ENCODE peak calls at places on chromosomes 1 and 21, in six cellular contexts. Y is ovary, S is neural crest cell, Z is lung, J is Peyer's patch, F is testis. T is an unnamed sample.

GRCh38 chr21:32794643-32795042 is 23.1 kb upstream of the PAXBP1 start:
- DNase-seq in Y (no peak), S (no peak), Z (no peak), J (no peak), F (no peak), T (no peak)

GRCh38 chr1:11320153-11320936 is 47.3 kb downstream of the UBIAD1 start:
- DNase-seq in Y (no peak), S (peak; percentile 64), Z (no peak), J (peak; percentile 51), F (peak; percentile 32), T (no peak)

GRCh38 chr1:93753766-93754763 is 72.4 kb upstream of the BCAR3 start:
- DNase-seq in Y (no peak), S (no peak), Z (peak; percentile 59), J (no peak), F (no peak), T (no peak)

GRCh38 chr1:49059087-49059486 is 282.4 kb upstream of the BEND5 start:
- DNase-seq in Y (no peak), S (no peak), Z (no peak), J (no peak), F (no peak), T (no peak)

GRCh38 chr1:62772607-62773295 is 11.2 kb upstream of the ATG4C start:
- DNase-seq in Y (no peak), S (no peak), Z (no peak), J (no peak), F (no peak), T (no peak)

GRCh38 chr21:42880352-42880751 is 1.0 kb upstream of the WDR4 start:
- DNase-seq in Y (no peak), S (no peak), Z (no peak), J (no peak), F (no peak), T (no peak)

GRCh38 chr1:39305555-39305954 is 101.1 kb downstream of the MACF1 start:
- DNase-seq in Y (no peak), S (no peak), Z (no peak), J (no peak), F (no peak), T (no peak)

GRCh38 chr1:59674605-59675004 is 140.1 kb upstream of the HOOK1 start:
- DNase-seq in Y (peak; percentile 52), S (no peak), Z (peak; percentile 48), J (no peak), F (peak; percentile 52), T (no peak)

GRCh38 chr21:33386222-33386784 is 16.9 kb upstream of the IFNGR2 start:
- DNase-seq in Y (no peak), S (no peak), Z (no peak), J (no peak), F (no peak), T (no peak)

GRCh38 chr1:58505286-58505685 is 41.2 kb downstream of the OMA1 start:
- DNase-seq in Y (no peak), S (no peak), Z (no peak), J (no peak), F (no peak), T (no peak)

GRCh38 chr1:59249738-59250137 is 47.2 kb upstream of the FGGY start:
- DNase-seq in Y (no peak), S (no peak), Z (no peak), J (no peak), F (no peak), T (no peak)

GRCh38 chr1:61808968-61809367 is 66.7 kb downstream of the PATJ start:
- DNase-seq in Y (no peak), S (no peak), Z (no peak), J (no peak), F (no peak), T (no peak)

GRCh38 chr1:150613061-150613920 is 16.1 kb downstream of the ENSA start:
- DNase-seq in Y (no peak), S (no peak), Z (no peak), J (peak; percentile 82), F (no peak), T (no peak)

GRCh38 chr1:53375440-53375839 is 47.6 kb upstream of the LRP8 start:
- DNase-seq in Y (no peak), S (no peak), Z (no peak), J (peak; percentile 30), F (peak; percentile 12), T (peak; percentile 91)

GRCh38 chr1:175671066-175671465 is 72.3 kb downstream of the TNR start:
- DNase-seq in Y (no peak), S (no peak), Z (no peak), J (no peak), F (no peak), T (no peak)

GRCh38 chr1:209675567-209676154 is 449 bp downstream of the G0S2 start:
- DNase-seq in Y (no peak), S (peak; percentile 12), Z (no peak), J (peak; percentile 55), F (peak; percentile 60), T (no peak)

GRCh38 chr1:182279724-182280506 is 111.7 kb downstream of the GLUL start:
- DNase-seq in Y (peak; percentile 46), S (peak; percentile 53), Z (no peak), J (peak; percentile 66), F (peak; percentile 62), T (no peak)

GRCh38 chr1:3393987-3394920 is 60.2 kb upstream of the ARHGEF16 start:
- DNase-seq in Y (no peak), S (no peak), Z (no peak), J (no peak), F (no peak), T (no peak)

GRCh38 chr1:205851993-205852392 is 2.1 kb upstream of the PM20D1 start:
- DNase-seq in Y (no peak), S (no peak), Z (no peak), J (no peak), F (no peak), T (no peak)

GRCh38 chr21:37763298-37763697 is 153.0 kb downstream of the KCNJ6 start:
- DNase-seq in Y (no peak), S (no peak), Z (no peak), J (no peak), F (no peak), T (no peak)

GRCh38 chr21:27298465-27298864 is 331.6 kb upstream of the ADAMTS5 start:
- DNase-seq in Y (no peak), S (no peak), Z (no peak), J (no peak), F (peak; percentile 44), T (no peak)

GRCh38 chr1:179798213-179798863 is 55.2 kb downstream of the FAM163A start:
- DNase-seq in Y (no peak), S (no peak), Z (no peak), J (no peak), F (no peak), T (peak; percentile 53)

GRCh38 chr1:1594602-1594981 is 5.3 kb downstream of the FNDC10 start:
- DNase-seq in Y (no peak), S (no peak), Z (no peak), J (no peak), F (no peak), T (no peak)

GRCh38 chr1:110243146-110243545 is 33.0 kb downstream of the KCNC4 start:
- DNase-seq in Y (no peak), S (no peak), Z (no peak), J (no peak), F (no peak), T (no peak)

GRCh38 chr1:226663327-226663704 is 75.8 kb downstream of the ITPKB start:
- DNase-seq in Y (no peak), S (no peak), Z (no peak), J (no peak), F (no peak), T (no peak)

GRCh38 chr1:226661271-226661670 is 77.8 kb downstream of the ITPKB start:
- DNase-seq in Y (no peak), S (no peak), Z (no peak), J (no peak), F (no peak), T (no peak)

GRCh38 chr1:226660410-226661182 is 78.5 kb downstream of the ITPKB start:
- DNase-seq in Y (no peak), S (no peak), Z (no peak), J (no peak), F (peak; percentile 32), T (no peak)

GRCh38 chr1:226662704-226663326 is 76.3 kb downstream of the ITPKB start:
- DNase-seq in Y (peak; percentile 58), S (no peak), Z (peak; percentile 72), J (peak; percentile 94), F (peak; percentile 75), T (no peak)

DNA sequence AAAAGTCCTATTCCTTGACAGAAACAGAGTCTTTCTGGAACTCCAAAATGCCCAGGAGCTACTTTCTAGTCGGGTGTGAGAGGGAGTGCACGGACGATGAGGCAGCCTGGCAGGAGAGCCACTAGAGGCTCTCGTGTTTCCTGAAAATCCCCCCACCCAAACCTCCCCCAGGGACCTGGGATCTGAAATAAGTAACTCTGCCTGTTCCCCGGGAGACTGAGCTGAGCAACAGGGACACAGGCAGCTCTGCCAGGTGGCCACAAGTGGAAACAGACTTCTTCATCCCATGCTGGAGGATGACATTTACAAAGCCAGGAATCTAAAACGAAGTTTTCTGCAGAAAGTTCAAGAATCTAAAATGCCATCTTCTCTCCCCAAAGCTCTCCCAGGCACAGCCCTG is 77.1 kb downstream of the ITPKB start:
- DNase-seq in Y (no peak), S (no peak), Z (no peak), J (no peak), F (no peak), T (no peak)
- TF ChIP-seq CTCF in Y (no peak), S (no peak), Z (no peak), J (no peak), F (no peak), T (peak; percentile 40)

GRCh38 chr1:67973061-67973460 is 77.4 kb downstream of the DIRAS3 start:
- DNase-seq in Y (no peak), S (no peak), Z (no peak), J (no peak), F (no peak), T (no peak)
- TF ChIP-seq CTCF in Y (no peak), S (no peak), Z (no peak), J (no peak), F (no peak), T (no peak)

DNA sequence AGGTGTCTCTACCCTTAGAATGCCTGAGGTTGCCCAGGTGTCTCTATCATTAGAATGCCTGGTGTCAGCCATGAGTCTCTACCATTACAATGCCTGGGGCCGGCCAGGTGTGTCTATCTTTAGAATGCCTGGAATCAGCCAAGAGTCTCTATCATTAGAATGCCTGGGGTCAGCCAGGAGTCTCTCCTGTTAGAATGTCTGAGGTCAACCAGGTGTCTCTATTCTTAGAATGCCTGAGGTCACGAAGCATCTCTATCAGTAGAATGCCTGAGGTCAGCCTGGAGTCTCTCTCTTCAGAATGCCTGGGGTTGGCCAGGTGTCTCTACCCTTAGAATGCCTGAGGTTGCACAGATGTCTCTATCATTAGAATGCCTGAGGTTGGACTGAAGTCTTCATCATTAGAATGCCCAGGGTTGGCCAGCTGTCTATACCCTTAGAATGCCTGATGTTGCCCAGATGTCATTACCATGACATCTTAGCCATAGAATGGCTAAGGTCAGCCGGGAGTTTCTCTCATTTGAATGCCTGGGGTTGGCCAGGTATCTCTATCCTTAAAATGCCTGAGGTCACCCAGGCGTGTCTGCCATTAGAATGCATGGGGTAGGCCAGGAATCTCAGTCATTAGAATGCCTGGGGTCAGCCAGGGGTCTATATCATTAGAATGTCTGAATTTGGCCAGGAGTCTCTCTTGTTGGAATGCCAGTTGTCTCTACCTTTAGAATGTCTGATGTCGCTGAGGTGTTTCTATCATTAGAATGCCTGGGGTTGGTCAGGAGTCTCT is 44.0 kb downstream of the RNF187 start:
- DNase-seq in Y (no peak), S (no peak), Z (no peak), J (no peak), F (no peak), T (peak; percentile 27)
- TF ChIP-seq CTCF in Y (no peak), S (no peak), Z (no peak), J (no peak), F (no peak), T (no peak)

GRCh38 chr21:45366931-45367401 is 38.0 kb upstream of the COL18A1 start:
- DNase-seq in Y (peak; percentile 90), S (no peak), Z (no peak), J (peak; percentile 66), F (peak; percentile 69), T (no peak)
- TF ChIP-seq CTCF in Y (no peak), S (no peak), Z (no peak), J (no peak), F (no peak), T (peak; percentile 45)

T was measured in chondrocyte.